ENCODE peak calls at places on chromosomes 1 and 21, in five cellular contexts. L is K562, N is SK-N-SH, D is H1, Z is HCT116. O is an unnamed sample.

GRCh38 chr1:82903626-82904025 is 1095.3 kb downstream of the TTLL7 start:
- DNase-seq in N (no peak), Z (no peak), L (no peak), D (no peak), O (no peak)

GRCh38 chr1:88327391-88328267 is 356.4 kb upstream of the PKN2 start:
- DNase-seq in D (peak), L (no peak), Z (peak), N (no peak), O (no peak)

GRCh38 chr1:55063562-55063942 is 24.2 kb downstream of the PCSK9 start:
- DNase-seq in L (no peak), Z (no peak), D (no peak), N (no peak), O (no peak)

GRCh38 chr1:84888753-84889152 is 4.3 kb downstream of the LPAR3 start:
- DNase-seq in N (no peak), L (no peak), Z (no peak), D (no peak), O (no peak)

GRCh38 chr21:16072692-16073091 is 342.9 kb downstream of the USP25 start:
- DNase-seq in Z (no peak), L (no peak), D (no peak), N (no peak), O (no peak)

GRCh38 chr1:248839168-248839555 is 1.1 kb downstream of the ZNF672 start:
- DNase-seq in L (no peak), Z (no peak), D (no peak), N (no peak), O (no peak)

GRCh38 chr1:239814306-239814881 is 277.3 kb upstream of the FMN2 start:
- DNase-seq in Z (no peak), L (no peak), D (peak), N (peak), O (peak)

GRCh38 chr1:205631010-205631726 is 643 bp downstream of the ELK4 start:
- DNase-seq in D (peak), N (peak), L (peak), Z (peak), O (peak)

GRCh38 chr1:78323311-78323710 is 167.5 kb upstream of the PTGFR start:
- DNase-seq in D (no peak), L (no peak), N (no peak), Z (no peak), O (no peak)

GRCh38 chr21:38912355-38912619 is 106.6 kb downstream of the ETS2 start:
- DNase-seq in N (no peak), L (no peak), Z (no peak), D (no peak), O (no peak)

GRCh38 chr1:33007190-33008050 is 29.3 kb downstream of the AK2 start:
- DNase-seq in Z (peak), L (peak), D (no peak), N (peak), O (peak)

GRCh38 chr1:3819626-3820245 is 23.4 kb upstream of the LRRC47 start:
- DNase-seq in N (no peak), Z (no peak), L (no peak), D (no peak), O (no peak)

GRCh38 chr1:47710075-47711071 is 272.5 kb downstream of the FOXD2 start:
- DNase-seq in Z (peak), N (peak), L (peak), D (no peak), O (peak)

GRCh38 chr1:160030657-160031367 is 978 bp downstream of the PIGM start:
- DNase-seq in D (no peak), N (peak), Z (no peak), L (no peak), O (peak)

GRCh38 chr1:10965621-10966226 is 46.7 kb upstream of the TARDBP start:
- DNase-seq in L (no peak), Z (no peak), D (no peak), N (no peak), O (no peak)

GRCh38 chr1:18936471-18936813 is 20.0 kb downstream of the IFFO2 start:
- DNase-seq in D (no peak), Z (no peak), L (no peak), N (no peak), O (no peak)

GRCh38 chr1:179126338-179127060 is 44.6 kb downstream of the TOR3A start:
- DNase-seq in Z (no peak), L (no peak), D (no peak), N (no peak), O (no peak)

GRCh38 chr1:93749894-93750301 is 68.3 kb upstream of the BCAR3 start:
- DNase-seq in D (peak), Z (peak), L (no peak), N (no peak), O (peak)

GRCh38 chr1:20666804-20667203 is 5.6 kb upstream of the DDOST start:
- DNase-seq in D (no peak), Z (peak), N (peak), L (peak), O (no peak)

GRCh38 chr1:208159542-208160258 is 84.5 kb downstream of the PLXNA2 start:
- DNase-seq in Z (no peak), L (peak), D (no peak), N (peak), O (no peak)

GRCh38 chr1:147579532-147580199 is 38.4 kb downstream of the BCL9 start:
- DNase-seq in N (no peak), D (no peak), L (no peak), Z (no peak), O (no peak)

GRCh38 chr1:8120693-8121260 is 94.7 kb upstream of the ERRFI1 start:
- DNase-seq in N (no peak), D (no peak), L (no peak), Z (no peak), O (peak)
- TF ChIP-seq JUND in N (no peak), D (no peak), L (no peak), Z (no peak), O (peak)

DNA sequence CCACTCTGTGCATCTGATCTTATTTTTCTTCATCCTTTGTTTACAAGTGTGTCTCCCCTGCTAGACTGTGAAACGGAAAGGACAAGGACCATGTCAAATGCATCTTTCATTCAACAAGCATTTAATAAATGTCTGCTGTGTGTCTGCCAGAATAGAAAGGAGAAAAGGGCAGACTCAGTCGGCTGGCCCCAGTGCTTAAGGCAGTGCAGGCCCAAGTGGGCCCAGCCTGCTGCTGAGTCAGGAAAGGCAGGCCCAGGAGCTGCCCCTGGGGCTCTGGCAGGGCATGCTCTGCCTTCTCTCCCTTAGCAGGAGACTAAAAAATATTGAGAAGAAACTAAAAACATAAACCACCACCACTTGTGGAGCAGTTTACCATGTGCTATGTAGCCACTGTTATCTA is 38.1 kb downstream of the PLEKHA6 start:
- DNase-seq in Z (no peak), N (peak), L (no peak), D (no peak), O (no peak)
- TF ChIP-seq JUND in Z (no peak), N (no peak), L (no peak), D (no peak), O (no peak)

GRCh38 chr1:229101011-229101410 is 169.9 kb upstream of the RAB4A start:
- DNase-seq in N (no peak), Z (no peak), L (no peak), D (no peak), O (no peak)
- TF ChIP-seq JUND in N (no peak), Z (no peak), L (no peak), D (no peak), O (no peak)

DNA sequence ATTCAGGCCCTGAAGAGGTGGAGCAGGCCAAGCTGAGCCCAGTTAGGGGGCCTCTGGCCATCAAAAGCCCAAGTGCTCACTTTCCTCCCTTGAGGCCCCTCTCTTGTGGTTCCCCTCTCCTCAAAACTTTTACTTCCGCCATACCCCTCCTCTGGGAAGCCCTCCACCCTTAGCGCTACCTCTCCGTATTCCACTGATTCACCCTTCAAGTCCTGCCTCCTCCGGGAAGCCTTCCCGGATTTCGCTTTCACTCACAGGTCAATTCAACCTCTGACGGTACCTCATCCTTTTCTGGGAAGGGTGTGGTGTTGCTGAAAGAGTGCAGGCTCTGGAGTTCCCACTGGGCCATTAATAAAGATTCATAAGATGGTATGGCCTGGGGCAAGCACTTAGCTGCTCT is 19.1 kb downstream of the SPOCD1 start:
- DNase-seq in D (no peak), N (no peak), L (no peak), Z (no peak), O (no peak)
- TF ChIP-seq JUND in D (no peak), N (no peak), L (no peak), Z (no peak), O (no peak)

GRCh38 chr1:152141971-152142584 is 16.9 kb downstream of the RPTN start:
- DNase-seq in Z (peak), N (peak), L (peak), D (peak), O (peak)
- TF ChIP-seq JUND in Z (no peak), N (no peak), L (no peak), D (no peak), O (no peak)

GRCh38 chr1:8836228-8836627 is 18.8 kb upstream of the RERE start:
- DNase-seq in N (no peak), D (no peak), L (no peak), Z (no peak), O (no peak)

GRCh38 chr1:8825985-8826481 is 8.6 kb upstream of the RERE start:
- DNase-seq in L (no peak), Z (no peak), D (no peak), N (no peak), O (no peak)

GRCh38 chr1:8831329-8831728 is 13.9 kb upstream of the RERE start:
- DNase-seq in D (no peak), L (no peak), N (no peak), Z (no peak), O (no peak)
- TF ChIP-seq JUND in D (no peak), L (no peak), N (no peak), Z (no peak), O (no peak)

GRCh38 chr1:170664283-170664827 is 424 bp downstream of the PRRX1 start:
- DNase-seq in L (no peak), N (peak), D (no peak), Z (no peak), O (peak)

GRCh38 chr1:170663441-170664282 is at the start of gene PRRX1:
- DNase-seq in N (no peak), Z (no peak), L (no peak), D (no peak), O (no peak)

GRCh38 chr1:170661646-170662411 is 2.1 kb upstream of the PRRX1 start:
- DNase-seq in L (no peak), N (peak), Z (no peak), D (no peak), O (no peak)

GRCh38 chr1:170662561-170662971 is 1.4 kb upstream of the PRRX1 start:
- DNase-seq in N (no peak), D (no peak), L (no peak), Z (no peak), O (no peak)

DNA sequence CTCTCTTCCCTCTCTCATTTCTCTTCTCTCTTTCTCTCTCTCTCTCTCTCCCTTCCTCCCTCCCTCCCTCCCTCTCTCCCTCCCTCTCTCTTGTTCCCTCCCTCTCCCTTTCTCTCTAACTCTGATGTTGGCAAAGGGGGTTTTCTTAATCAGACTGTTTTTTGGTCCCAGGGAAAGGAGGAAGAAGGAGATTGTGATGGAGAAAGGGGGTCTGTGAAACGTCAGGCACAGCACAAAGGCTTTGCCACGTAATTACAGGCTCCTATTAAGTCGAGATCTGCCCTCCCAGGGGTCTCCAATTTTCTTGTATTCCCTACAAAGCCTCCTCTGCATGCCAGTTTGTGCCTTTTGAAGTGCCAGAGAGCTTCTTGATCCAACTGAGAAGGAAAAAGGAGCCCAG is 920 bp upstream of the PRRX1 start:
- DNase-seq in Z (no peak), N (no peak), L (no peak), D (no peak), O (no peak)
- TF ChIP-seq JUND in Z (no peak), N (no peak), L (no peak), D (no peak), O (no peak)